ENCODE peak calls at places on chromosomes 5 and 9, in ten cellular contexts. One of them, this sample, is unnamed. For H3K9me2, the result is how much of the 10 kb centered on the place peaks cover.

GRCh38 chr5:138611295-138612220 is 36.4 kb upstream of the HSPA9 start:
- DNase-seq in MM.1S: no peak
- DNase-seq in HCT116: no peak
- DNase-seq in hepatocyte: peak
- DNase-seq in PC-9: no peak
- DNase-seq in GM23248: peak
- DNase-seq in PC-3: no peak
- DNase-seq in OCI-LY7: no peak
- DNase-seq in GM23338: peak
- DNase-seq in SK-N-SH: peak
- DNase-seq in this sample: no peak

GRCh38 chr9:137162505-137163100 is 7.2 kb downstream of the LRRC26 start:
- DNase-seq in MM.1S: no peak
- DNase-seq in HCT116: no peak
- DNase-seq in hepatocyte: peak
- DNase-seq in PC-9: no peak
- DNase-seq in GM23248: peak
- DNase-seq in PC-3: no peak
- DNase-seq in OCI-LY7: no peak
- DNase-seq in GM23338: peak
- DNase-seq in SK-N-SH: no peak
- DNase-seq in this sample: no peak

GRCh38 chr5:143985832-143986485 is 174.0 kb downstream of the HMHB1 start:
- DNase-seq in MM.1S: no peak
- DNase-seq in HCT116: no peak
- DNase-seq in hepatocyte: peak
- DNase-seq in PC-9: no peak
- DNase-seq in GM23248: peak
- DNase-seq in PC-3: peak
- DNase-seq in OCI-LY7: no peak
- DNase-seq in GM23338: no peak
- DNase-seq in SK-N-SH: no peak
- DNase-seq in this sample: no peak

GRCh38 chr5:169945831-169946261 is 34.4 kb downstream of the INSYN2B start:
- DNase-seq in MM.1S: no peak
- DNase-seq in HCT116: no peak
- DNase-seq in hepatocyte: peak
- DNase-seq in PC-9: peak
- DNase-seq in GM23248: peak
- DNase-seq in PC-3: peak
- DNase-seq in OCI-LY7: no peak
- DNase-seq in GM23338: no peak
- DNase-seq in SK-N-SH: peak
- DNase-seq in this sample: no peak

GRCh38 chr5:176862330-176862995 is 36.7 kb downstream of the HK3 start:
- DNase-seq in MM.1S: no peak
- DNase-seq in HCT116: no peak
- DNase-seq in hepatocyte: no peak
- DNase-seq in PC-9: no peak
- DNase-seq in GM23248: no peak
- DNase-seq in PC-3: no peak
- DNase-seq in OCI-LY7: peak
- DNase-seq in GM23338: no peak
- DNase-seq in SK-N-SH: no peak
- DNase-seq in this sample: no peak

GRCh38 chr9:2012347-2012746 is 2.8 kb upstream of the SMARCA2 start:
- DNase-seq in MM.1S: no peak
- DNase-seq in HCT116: no peak
- DNase-seq in hepatocyte: no peak
- DNase-seq in PC-9: no peak
- DNase-seq in GM23248: no peak
- DNase-seq in PC-3: no peak
- DNase-seq in OCI-LY7: no peak
- DNase-seq in GM23338: no peak
- DNase-seq in SK-N-SH: no peak
- DNase-seq in this sample: no peak

GRCh38 chr9:29211681-29212589 is 1638.7 kb upstream of the C9orf72 start:
- DNase-seq in MM.1S: peak
- DNase-seq in HCT116: no peak
- DNase-seq in hepatocyte: peak
- DNase-seq in PC-9: peak
- DNase-seq in GM23248: peak
- DNase-seq in PC-3: no peak
- DNase-seq in OCI-LY7: no peak
- DNase-seq in GM23338: peak
- DNase-seq in SK-N-SH: peak
- DNase-seq in this sample: no peak

GRCh38 chr9:123049589-123050222 is 16.2 kb downstream of the GPR21 start:
- DNase-seq in MM.1S: no peak
- DNase-seq in HCT116: no peak
- DNase-seq in hepatocyte: peak
- DNase-seq in PC-9: no peak
- DNase-seq in GM23248: peak
- DNase-seq in PC-3: no peak
- DNase-seq in OCI-LY7: no peak
- DNase-seq in GM23338: no peak
- DNase-seq in SK-N-SH: no peak
- DNase-seq in this sample: no peak

GRCh38 chr5:93845376-93845775 is 104.0 kb upstream of the POU5F2 start:
- DNase-seq in MM.1S: no peak
- DNase-seq in HCT116: no peak
- DNase-seq in hepatocyte: no peak
- DNase-seq in PC-9: no peak
- DNase-seq in GM23248: no peak
- DNase-seq in PC-3: peak
- DNase-seq in OCI-LY7: no peak
- DNase-seq in GM23338: no peak
- DNase-seq in SK-N-SH: no peak
- DNase-seq in this sample: no peak

GRCh38 chr9:121308765-121309164 is 40.8 kb downstream of the GSN start:
- DNase-seq in MM.1S: no peak
- DNase-seq in HCT116: no peak
- DNase-seq in hepatocyte: no peak
- DNase-seq in PC-9: no peak
- DNase-seq in GM23248: no peak
- DNase-seq in PC-3: no peak
- DNase-seq in OCI-LY7: no peak
- DNase-seq in GM23338: no peak
- DNase-seq in SK-N-SH: no peak
- DNase-seq in this sample: no peak

GRCh38 chr5:74034738-74035137 is 408.7 kb downstream of the ARHGEF28 start:
- DNase-seq in MM.1S: no peak
- DNase-seq in HCT116: no peak
- DNase-seq in hepatocyte: no peak
- DNase-seq in PC-9: peak
- DNase-seq in GM23248: peak
- DNase-seq in PC-3: peak
- DNase-seq in OCI-LY7: no peak
- DNase-seq in GM23338: no peak
- DNase-seq in SK-N-SH: no peak
- DNase-seq in this sample: no peak

GRCh38 chr9:119667163-119667562 is 297.9 kb upstream of the BRINP1 start:
- DNase-seq in MM.1S: no peak
- DNase-seq in HCT116: no peak
- DNase-seq in hepatocyte: no peak
- DNase-seq in PC-9: no peak
- DNase-seq in GM23248: no peak
- DNase-seq in PC-3: no peak
- DNase-seq in OCI-LY7: peak
- DNase-seq in GM23338: peak
- DNase-seq in SK-N-SH: no peak
- DNase-seq in this sample: no peak

DNA sequence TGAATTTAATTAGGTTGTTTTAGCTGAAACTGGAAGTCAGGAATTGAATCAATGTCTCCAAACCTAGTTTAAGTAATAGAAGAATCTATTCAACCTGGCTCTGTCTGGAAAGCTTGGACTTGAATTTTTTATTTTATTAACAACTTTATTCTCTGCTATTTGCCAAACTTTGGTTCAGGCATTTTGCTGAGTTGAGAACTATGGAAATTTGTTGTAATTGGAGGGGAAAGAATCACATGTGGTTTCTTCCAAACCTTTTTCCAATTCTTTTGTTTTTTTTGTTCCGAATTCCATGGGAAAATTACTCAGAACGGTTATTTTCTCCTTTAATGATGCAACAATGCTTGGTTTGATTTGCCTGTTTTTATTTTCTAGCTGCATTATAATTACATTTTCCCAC is 98.2 kb upstream of the RPS23 start:
- DNase-seq in MM.1S: no peak
- DNase-seq in HCT116: no peak
- DNase-seq in hepatocyte: no peak
- DNase-seq in PC-9: no peak
- DNase-seq in GM23248: no peak
- DNase-seq in PC-3: no peak
- DNase-seq in OCI-LY7: no peak
- DNase-seq in GM23338: no peak
- DNase-seq in SK-N-SH: no peak
- DNase-seq in this sample: no peak
- H3K9me2 ChIP-seq in MM.1S: under half
- H3K9me2 ChIP-seq in HCT116: under half
- H3K9me2 ChIP-seq in hepatocyte: under half
- H3K9me2 ChIP-seq in PC-9: under half
- H3K9me2 ChIP-seq in GM23248: under half
- H3K9me2 ChIP-seq in PC-3: under half
- H3K9me2 ChIP-seq in OCI-LY7: under half
- H3K9me2 ChIP-seq in GM23338: under half
- H3K9me2 ChIP-seq in SK-N-SH: under half
- H3K9me2 ChIP-seq in this sample: under half

GRCh38 chr9:133054194-133054890 is 7.4 kb upstream of the CEL start:
- DNase-seq in MM.1S: no peak
- DNase-seq in HCT116: no peak
- DNase-seq in hepatocyte: no peak
- DNase-seq in PC-9: no peak
- DNase-seq in GM23248: no peak
- DNase-seq in PC-3: no peak
- DNase-seq in OCI-LY7: no peak
- DNase-seq in GM23338: no peak
- DNase-seq in SK-N-SH: no peak
- DNase-seq in this sample: no peak
- H3K9me2 ChIP-seq in MM.1S: under half
- H3K9me2 ChIP-seq in HCT116: under half
- H3K9me2 ChIP-seq in hepatocyte: under half
- H3K9me2 ChIP-seq in PC-9: under half
- H3K9me2 ChIP-seq in GM23248: under half
- H3K9me2 ChIP-seq in PC-3: under half
- H3K9me2 ChIP-seq in OCI-LY7: under half
- H3K9me2 ChIP-seq in GM23338: under half
- H3K9me2 ChIP-seq in SK-N-SH: under half
- H3K9me2 ChIP-seq in this sample: under half

GRCh38 chr5:67896312-67896985 is 319.1 kb upstream of the PIK3R1 start:
- DNase-seq in MM.1S: no peak
- DNase-seq in HCT116: no peak
- DNase-seq in hepatocyte: no peak
- DNase-seq in PC-9: no peak
- DNase-seq in GM23248: no peak
- DNase-seq in PC-3: no peak
- DNase-seq in OCI-LY7: no peak
- DNase-seq in GM23338: no peak
- DNase-seq in SK-N-SH: no peak
- DNase-seq in this sample: peak

GRCh38 chr5:67901816-67902496 is 313.6 kb upstream of the PIK3R1 start:
- DNase-seq in MM.1S: no peak
- DNase-seq in HCT116: no peak
- DNase-seq in hepatocyte: no peak
- DNase-seq in PC-9: no peak
- DNase-seq in GM23248: peak
- DNase-seq in PC-3: no peak
- DNase-seq in OCI-LY7: no peak
- DNase-seq in GM23338: no peak
- DNase-seq in SK-N-SH: no peak
- DNase-seq in this sample: no peak

GRCh38 chr5:67900515-67900914 is 315.0 kb upstream of the PIK3R1 start:
- DNase-seq in MM.1S: no peak
- DNase-seq in HCT116: no peak
- DNase-seq in hepatocyte: no peak
- DNase-seq in PC-9: no peak
- DNase-seq in GM23248: no peak
- DNase-seq in PC-3: no peak
- DNase-seq in OCI-LY7: no peak
- DNase-seq in GM23338: no peak
- DNase-seq in SK-N-SH: no peak
- DNase-seq in this sample: peak

GRCh38 chr5:67897431-67897830 is 318.1 kb upstream of the PIK3R1 start:
- DNase-seq in MM.1S: no peak
- DNase-seq in HCT116: no peak
- DNase-seq in hepatocyte: no peak
- DNase-seq in PC-9: no peak
- DNase-seq in GM23248: no peak
- DNase-seq in PC-3: no peak
- DNase-seq in OCI-LY7: no peak
- DNase-seq in GM23338: no peak
- DNase-seq in SK-N-SH: no peak
- DNase-seq in this sample: no peak

GRCh38 chr5:67897980-67898379 is 317.6 kb upstream of the PIK3R1 start:
- DNase-seq in MM.1S: no peak
- DNase-seq in HCT116: no peak
- DNase-seq in hepatocyte: no peak
- DNase-seq in PC-9: no peak
- DNase-seq in GM23248: no peak
- DNase-seq in PC-3: no peak
- DNase-seq in OCI-LY7: no peak
- DNase-seq in GM23338: no peak
- DNase-seq in SK-N-SH: no peak
- DNase-seq in this sample: peak
- H3K9me2 ChIP-seq in MM.1S: under half
- H3K9me2 ChIP-seq in HCT116: under half
- H3K9me2 ChIP-seq in hepatocyte: under half
- H3K9me2 ChIP-seq in PC-9: under half
- H3K9me2 ChIP-seq in GM23248: under half
- H3K9me2 ChIP-seq in PC-3: under half
- H3K9me2 ChIP-seq in OCI-LY7: under half
- H3K9me2 ChIP-seq in GM23338: under half
- H3K9me2 ChIP-seq in SK-N-SH: under half
- H3K9me2 ChIP-seq in this sample: under half

DNA sequence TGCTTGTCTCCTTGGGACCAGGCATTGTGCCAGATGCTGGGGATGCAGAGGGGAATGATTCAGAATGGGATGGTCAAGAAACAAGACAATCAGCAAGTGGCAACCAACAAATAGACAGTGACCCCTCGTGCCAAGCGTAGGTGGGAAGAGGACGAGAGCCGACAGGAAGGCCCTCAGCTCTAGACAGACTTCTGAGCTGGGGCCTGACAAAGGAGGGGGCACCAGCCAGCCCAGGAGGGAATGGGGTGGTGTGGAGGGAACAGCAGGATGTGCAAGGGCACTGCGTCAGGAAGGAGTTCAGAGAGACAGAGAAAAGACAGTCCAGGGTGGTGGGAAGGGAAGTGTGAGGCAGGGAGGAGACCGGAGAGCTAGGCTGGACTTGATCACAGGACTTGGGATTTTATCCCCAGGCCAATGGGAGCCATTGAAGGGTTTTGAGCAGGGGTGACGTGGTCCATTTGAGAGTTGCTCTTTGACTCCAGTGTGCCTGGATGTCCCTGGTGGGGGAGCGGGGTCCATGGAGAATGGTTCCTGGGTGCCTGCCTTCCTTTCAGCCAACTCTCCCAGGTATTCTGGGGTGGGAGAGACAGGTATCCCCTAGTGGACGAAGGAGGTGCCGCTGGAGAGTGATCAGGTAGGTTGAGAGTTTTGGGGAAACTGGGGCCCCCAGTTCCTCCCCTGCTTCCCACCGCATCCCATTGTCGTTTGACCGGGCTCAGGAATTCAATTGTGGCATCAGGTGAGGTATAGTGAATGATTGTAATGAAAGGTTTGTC is 79.3 kb upstream of the ZNF618 start:
- DNase-seq in MM.1S: no peak
- DNase-seq in HCT116: no peak
- DNase-seq in hepatocyte: no peak
- DNase-seq in PC-9: no peak
- DNase-seq in GM23248: no peak
- DNase-seq in PC-3: no peak
- DNase-seq in OCI-LY7: no peak
- DNase-seq in GM23338: peak
- DNase-seq in SK-N-SH: no peak
- DNase-seq in this sample: no peak
- H3K9me2 ChIP-seq in MM.1S: under half
- H3K9me2 ChIP-seq in HCT116: under half
- H3K9me2 ChIP-seq in hepatocyte: under half
- H3K9me2 ChIP-seq in PC-9: under half
- H3K9me2 ChIP-seq in GM23248: under half
- H3K9me2 ChIP-seq in PC-3: under half
- H3K9me2 ChIP-seq in OCI-LY7: under half
- H3K9me2 ChIP-seq in GM23338: under half
- H3K9me2 ChIP-seq in SK-N-SH: under half
- H3K9me2 ChIP-seq in this sample: under half

This sample was measured in Karpas-422.